ENCODE peak calls at places on chromosome 11, in ten cellular contexts. W is GM06990, F is spleen, X is endothelial cell of umbilical vein, E is retinal pigment epithelial cell, P is GM23338, I is ovary, K is fibroblast of the aortic adventitia, V is endothelial cell, U is cardiac fibroblast. C is an unnamed sample.

GRCh38 chr11:108698844-108699642 is 34.2 kb downstream of the DDX10 start:
- DNase-seq in W (peak), F (no peak), X (no peak), E (no peak), P (no peak), I (no peak), K (no peak), V (no peak), U (no peak), C (peak)

GRCh38 chr11:132228756-132229325 is 858.4 kb downstream of the NTM start:
- DNase-seq in W (no peak), F (no peak), X (no peak), E (no peak), P (no peak), I (no peak), K (peak), V (no peak), U (no peak), C (no peak)

GRCh38 chr11:61718613-61719302 is 33.7 kb upstream of the MYRF start:
- DNase-seq in W (no peak), F (no peak), X (peak), E (no peak), P (peak), I (peak), K (peak), V (peak), U (peak), C (no peak)

GRCh38 chr11:100923555-100923954 is 206.1 kb downstream of the PGR start:
- DNase-seq in W (no peak), F (no peak), X (no peak), E (no peak), P (no peak), I (no peak), K (peak), V (no peak), U (peak), C (no peak)

GRCh38 chr11:35943761-35944502 is at the start of gene LDLRAD3:
- DNase-seq in W (peak), F (peak), X (peak), E (peak), P (peak), I (peak), K (peak), V (peak), U (peak), C (peak)

GRCh38 chr11:45964911-45965389 is 42.5 kb downstream of the LARGE2 start:
- DNase-seq in W (peak), F (no peak), X (peak), E (peak), P (peak), I (peak), K (peak), V (peak), U (peak), C (peak)

GRCh38 chr11:10674440-10674855 is 19.1 kb downstream of the IRAG1 start:
- DNase-seq in W (no peak), F (no peak), X (no peak), E (no peak), P (no peak), I (no peak), K (peak), V (no peak), U (no peak), C (no peak)

GRCh38 chr11:10846664-10847063 is 11.2 kb downstream of the ZBED5 start:
- DNase-seq in W (no peak), F (no peak), X (no peak), E (no peak), P (no peak), I (no peak), K (no peak), V (no peak), U (no peak), C (no peak)

GRCh38 chr11:13928566-13929251 is 33.8 kb upstream of the SPON1 start:
- DNase-seq in W (no peak), F (no peak), X (peak), E (peak), P (no peak), I (no peak), K (peak), V (no peak), U (peak), C (no peak)

GRCh38 chr11:86940122-86940777 is 14.9 kb downstream of the FZD4 start:
- DNase-seq in W (no peak), F (no peak), X (peak), E (peak), P (peak), I (peak), K (peak), V (peak), U (peak), C (no peak)

GRCh38 chr11:12248330-12248729 is 129.0 kb upstream of the PARVA start:
- DNase-seq in W (no peak), F (no peak), X (peak), E (no peak), P (peak), I (peak), K (peak), V (no peak), U (peak), C (no peak)

GRCh38 chr11:76888989-76889388 is 28.3 kb downstream of the ACER3 start:
- DNase-seq in W (no peak), F (no peak), X (peak), E (no peak), P (no peak), I (no peak), K (peak), V (no peak), U (peak), C (no peak)

GRCh38 chr11:66420671-66421476 is at the start of gene NPAS4:
- DNase-seq in W (no peak), F (no peak), X (no peak), E (no peak), P (peak), I (no peak), K (no peak), V (no peak), U (no peak), C (no peak)

GRCh38 chr11:95385577-95385976 is 154.6 kb upstream of the SESN3 start:
- DNase-seq in W (no peak), F (no peak), X (no peak), E (no peak), P (no peak), I (no peak), K (no peak), V (no peak), U (no peak), C (no peak)

GRCh38 chr11:106553304-106553703 is 465.0 kb downstream of the GUCY1A2 start:
- DNase-seq in W (no peak), F (peak), X (no peak), E (no peak), P (no peak), I (no peak), K (no peak), V (no peak), U (no peak), C (no peak)

GRCh38 chr11:1055109-1055703 is 18.7 kb upstream of the MUC6 start:
- DNase-seq in W (peak), F (peak), X (no peak), E (no peak), P (no peak), I (no peak), K (no peak), V (no peak), U (no peak), C (no peak)

GRCh38 chr11:118939948-118940598 is 14.3 kb upstream of the BCL9L start:
- DNase-seq in W (peak), F (peak), X (no peak), E (no peak), P (peak), I (no peak), K (no peak), V (peak), U (peak), C (peak)

GRCh38 chr11:97361812-97362378 is 972.1 kb downstream of the JRKL start:
- DNase-seq in W (no peak), F (no peak), X (no peak), E (no peak), P (no peak), I (no peak), K (peak), V (no peak), U (peak), C (no peak)

GRCh38 chr11:33542921-33543320 is 157.7 kb downstream of the C11orf91 start:
- DNase-seq in W (no peak), F (no peak), X (peak), E (no peak), P (peak), I (no peak), K (peak), V (peak), U (peak), C (peak)

GRCh38 chr11:21485426-21485825 is 707.5 kb upstream of the ANO5 start:
- DNase-seq in W (no peak), F (no peak), X (no peak), E (no peak), P (no peak), I (no peak), K (no peak), V (no peak), U (no peak), C (no peak)

GRCh38 chr11:114318361-114318760 is 22.2 kb downstream of the NNMT start:
- DNase-seq in W (no peak), F (no peak), X (peak), E (no peak), P (peak), I (no peak), K (no peak), V (no peak), U (no peak), C (no peak)

GRCh38 chr11:67034350-67034749 is 11.4 kb downstream of the SYT12 start:
- DNase-seq in W (no peak), F (no peak), X (no peak), E (no peak), P (no peak), I (no peak), K (no peak), V (no peak), U (no peak), C (no peak)

GRCh38 chr11:112942966-112943643 is 18.1 kb upstream of the NCAM1 start:
- DNase-seq in W (no peak), F (no peak), X (no peak), E (no peak), P (no peak), I (no peak), K (no peak), V (no peak), U (peak), C (no peak)

GRCh38 chr11:60762851-60763691 is 6.4 kb downstream of the MS4A15 start:
- DNase-seq in W (peak), F (peak), X (no peak), E (no peak), P (peak), I (no peak), K (no peak), V (no peak), U (no peak), C (peak)

GRCh38 chr11:116379185-116379828 is 393.5 kb downstream of the BUD13 start:
- DNase-seq in W (no peak), F (no peak), X (peak), E (no peak), P (peak), I (peak), K (peak), V (peak), U (peak), C (peak)

GRCh38 chr11:44955019-44955738 is 4.5 kb upstream of the TP53I11 start:
- DNase-seq in W (no peak), F (no peak), X (peak), E (no peak), P (no peak), I (no peak), K (peak), V (peak), U (peak), C (no peak)

GRCh38 chr11:118186346-118187107 is 10.1 kb upstream of the SCN2B start:
- DNase-seq in W (no peak), F (no peak), X (no peak), E (no peak), P (no peak), I (no peak), K (no peak), V (no peak), U (no peak), C (no peak)

GRCh38 chr11:29328961-29329441 is 687.8 kb downstream of the KCNA4 start:
- DNase-seq in W (no peak), F (no peak), X (peak), E (peak), P (peak), I (no peak), K (peak), V (peak), U (peak), C (peak)

GRCh38 chr11:35815556-35816315 is 128.1 kb upstream of the LDLRAD3 start:
- DNase-seq in W (no peak), F (no peak), X (no peak), E (no peak), P (no peak), I (peak), K (peak), V (no peak), U (peak), C (no peak)

GRCh38 chr11:123111465-123111864 is 49.5 kb upstream of the HSPA8 start:
- DNase-seq in W (peak), F (no peak), X (peak), E (peak), P (peak), I (no peak), K (peak), V (no peak), U (peak), C (peak)

GRCh38 chr11:33360642-33361041 is 103.5 kb downstream of the HIPK3 start:
- DNase-seq in W (no peak), F (no peak), X (no peak), E (no peak), P (no peak), I (no peak), K (no peak), V (no peak), U (no peak), C (no peak)

GRCh38 chr11:118180300-118180703 is 3.9 kb upstream of the SCN2B start:
- DNase-seq in W (no peak), F (no peak), X (no peak), E (peak), P (peak), I (peak), K (peak), V (peak), U (peak), C (peak)

GRCh38 chr11:44266056-44266780 is 43.7 kb downstream of the ALX4 start:
- DNase-seq in W (no peak), F (peak), X (no peak), E (no peak), P (no peak), I (no peak), K (no peak), V (no peak), U (no peak), C (no peak)

GRCh38 chr11:3914807-3915206 is 59.3 kb downstream of the STIM1 start:
- DNase-seq in W (no peak), F (no peak), X (peak), E (no peak), P (no peak), I (no peak), K (peak), V (no peak), U (peak), C (no peak)

GRCh38 chr11:108871152-108871551 is 206.3 kb downstream of the DDX10 start:
- DNase-seq in W (no peak), F (no peak), X (peak), E (no peak), P (peak), I (peak), K (peak), V (peak), U (peak), C (peak)

GRCh38 chr11:88293931-88294330 is 43.6 kb downstream of the CTSC start:
- DNase-seq in W (no peak), F (no peak), X (no peak), E (no peak), P (no peak), I (no peak), K (no peak), V (no peak), U (peak), C (peak)

GRCh38 chr11:88288560-88288959 is 49.0 kb downstream of the CTSC start:
- DNase-seq in W (no peak), F (no peak), X (no peak), E (no peak), P (no peak), I (no peak), K (no peak), V (no peak), U (no peak), C (no peak)

GRCh38 chr11:88297320-88298263 is 39.9 kb downstream of the CTSC start:
- DNase-seq in W (no peak), F (no peak), X (no peak), E (no peak), P (no peak), I (no peak), K (no peak), V (no peak), U (peak), C (no peak)

GRCh38 chr11:88295028-88295427 is 42.5 kb downstream of the CTSC start:
- DNase-seq in W (no peak), F (no peak), X (no peak), E (no peak), P (no peak), I (no peak), K (no peak), V (no peak), U (no peak), C (peak)

DNA sequence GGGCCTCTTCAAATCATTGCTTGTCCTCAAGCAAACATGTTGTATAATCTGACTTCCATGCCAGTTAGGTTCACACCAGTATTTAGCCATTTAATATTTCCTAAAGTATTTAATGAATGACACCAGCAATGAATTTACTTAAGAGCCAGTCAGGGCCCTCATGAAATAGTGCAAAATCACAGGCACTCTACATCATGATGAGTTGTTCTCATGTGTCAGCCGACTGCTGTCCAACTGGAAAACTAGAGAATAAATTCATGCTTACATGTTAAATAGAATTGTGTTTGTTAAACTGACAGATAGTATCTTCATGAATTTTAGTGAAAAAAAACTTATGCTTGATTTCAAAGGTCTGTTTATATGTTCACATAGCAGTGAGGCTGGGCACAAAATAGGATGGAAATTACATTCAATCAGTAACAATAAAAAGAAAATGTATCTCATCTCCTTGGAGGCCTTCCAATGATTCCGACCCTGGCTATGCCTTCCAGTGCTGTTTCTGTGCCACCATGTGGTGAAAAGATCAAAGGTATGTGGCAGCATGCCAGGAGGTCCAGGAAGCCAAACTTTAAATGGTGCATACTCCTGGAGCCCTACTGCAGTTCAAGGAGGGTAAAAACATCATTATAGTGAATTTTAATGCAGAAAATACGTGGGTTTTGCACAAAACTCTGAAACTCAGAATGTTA is 45.2 kb downstream of the CTSC start:
- DNase-seq in W (no peak), F (no peak), X (peak), E (no peak), P (no peak), I (peak), K (peak), V (no peak), U (peak), C (no peak)
- TF ChIP-seq CTCF in W (no peak), F (no peak), X (no peak), E (peak), P (no peak), I (no peak), K (no peak), V (no peak), U (no peak), C (no peak)

DNA sequence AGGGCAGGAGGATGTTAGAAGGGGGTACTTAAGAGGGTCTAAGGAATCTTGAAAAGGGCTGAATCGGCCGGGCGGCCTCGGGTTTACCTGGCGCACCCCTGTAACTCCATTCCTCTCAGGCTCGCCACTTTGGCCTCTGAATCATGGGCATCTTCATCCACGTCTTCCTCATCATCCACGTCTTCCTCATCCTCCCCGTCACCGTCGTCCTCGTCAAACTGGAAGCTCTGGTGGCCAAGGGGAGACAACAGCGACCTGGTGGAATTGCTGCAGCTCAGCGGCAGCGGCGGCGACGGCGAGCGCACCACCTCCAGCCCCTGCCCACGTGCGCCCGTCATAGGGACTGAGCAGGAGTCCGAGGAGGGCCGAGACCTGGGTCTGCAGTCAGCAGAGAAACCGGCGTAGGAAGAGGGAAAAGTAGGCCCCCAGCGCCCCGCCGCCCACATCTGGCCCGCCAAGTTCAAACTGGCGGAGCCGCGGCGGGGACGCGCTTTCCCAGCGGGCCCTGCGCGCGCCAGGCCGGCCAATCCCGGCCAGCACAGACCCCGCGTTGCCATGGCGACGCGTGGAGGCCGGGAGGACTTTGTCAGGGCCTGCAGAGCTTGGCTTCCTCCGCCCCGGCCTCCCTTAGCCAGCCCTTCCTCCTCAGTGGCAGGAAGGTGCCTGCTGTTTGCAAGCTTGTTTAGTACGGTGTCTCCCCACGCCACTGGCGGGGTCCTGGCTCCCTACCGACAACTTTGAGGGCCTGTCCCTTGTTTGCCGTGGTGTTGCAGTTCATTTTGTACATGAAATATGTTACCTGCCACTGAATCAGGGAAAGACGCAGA is at the start of gene CCDC34:
- DNase-seq in W (peak), F (peak), X (peak), E (peak), P (peak), I (peak), K (peak), V (peak), U (peak), C (peak)
- TF ChIP-seq CTCF in W (no peak), F (no peak), X (no peak), E (no peak), P (no peak), I (no peak), K (no peak), V (no peak), U (no peak), C (no peak)

GRCh38 chr11:2417856-2418705 is 17.5 kb downstream of the TSSC4 start:
- DNase-seq in W (no peak), F (no peak), X (no peak), E (no peak), P (no peak), I (peak), K (no peak), V (no peak), U (no peak), C (no peak)
- TF ChIP-seq CTCF in W (no peak), F (no peak), X (no peak), E (no peak), P (no peak), I (no peak), K (no peak), V (no peak), U (no peak), C (no peak)

GRCh38 chr11:126997196-126997595 is 3.4 kb downstream of the KIRREL3 start:
- DNase-seq in W (no peak), F (no peak), X (no peak), E (no peak), P (no peak), I (no peak), K (no peak), V (no peak), U (no peak), C (no peak)
- TF ChIP-seq CTCF in W (no peak), F (no peak), X (no peak), E (no peak), P (no peak), I (no peak), K (no peak), V (no peak), U (no peak), C (no peak)

GRCh38 chr11:68531129-68531693 is 70.7 kb downstream of the PPP6R3 start:
- DNase-seq in W (no peak), F (no peak), X (no peak), E (no peak), P (no peak), I (no peak), K (no peak), V (no peak), U (no peak), C (no peak)

GRCh38 chr11:68532719-68533369 is 72.3 kb downstream of the PPP6R3 start:
- DNase-seq in W (no peak), F (no peak), X (no peak), E (no peak), P (no peak), I (no peak), K (no peak), V (no peak), U (no peak), C (no peak)

GRCh38 chr11:68535098-68535497 is 74.5 kb downstream of the PPP6R3 start:
- DNase-seq in W (no peak), F (no peak), X (no peak), E (no peak), P (no peak), I (no peak), K (no peak), V (no peak), U (no peak), C (no peak)

GRCh38 chr11:68536706-68537105 is 76.2 kb downstream of the PPP6R3 start:
- DNase-seq in W (no peak), F (no peak), X (no peak), E (no peak), P (no peak), I (no peak), K (no peak), V (no peak), U (no peak), C (no peak)

GRCh38 chr11:68533945-68534344 is 73.4 kb downstream of the PPP6R3 start:
- DNase-seq in W (no peak), F (no peak), X (no peak), E (no peak), P (no peak), I (no peak), K (no peak), V (no peak), U (no peak), C (no peak)
- TF ChIP-seq CTCF in W (no peak), F (no peak), X (no peak), E (no peak), P (no peak), I (no peak), K (no peak), V (no peak), U (no peak), C (no peak)

GRCh38 chr11:72742522-72743320 is 9.5 kb downstream of the ARAP1 start:
- DNase-seq in W (no peak), F (peak), X (no peak), E (no peak), P (no peak), I (no peak), K (no peak), V (no peak), U (no peak), C (no peak)
- TF ChIP-seq CTCF in W (no peak), F (no peak), X (no peak), E (no peak), P (no peak), I (no peak), K (no peak), V (no peak), U (no peak), C (no peak)